ENCODE peak calls at places on chromosomes 3 and 15, in four cellular contexts. One of them, this sample, is unnamed.

GRCh38 chr3:141266797-141267555 is 35.4 kb downstream of the PXYLP1 start:
- DNase-seq in fibroblast of pulmonary artery: no peak
- DNase-seq in AG10803: no peak
- DNase-seq in fibroblast of the aortic adventitia: no peak
- DNase-seq in this sample: no peak

GRCh38 chr15:68774521-68775293 is 46.0 kb downstream of the ANP32A start:
- DNase-seq in fibroblast of pulmonary artery: peak
- DNase-seq in AG10803: peak
- DNase-seq in fibroblast of the aortic adventitia: peak
- DNase-seq in this sample: no peak

GRCh38 chr3:133979553-133979952 is 50.2 kb downstream of the SLCO2A1 start:
- DNase-seq in fibroblast of pulmonary artery: peak
- DNase-seq in AG10803: no peak
- DNase-seq in fibroblast of the aortic adventitia: no peak
- DNase-seq in this sample: no peak

GRCh38 chr3:188832961-188833615 is 338.7 kb upstream of the TPRG1 start:
- DNase-seq in fibroblast of pulmonary artery: peak
- DNase-seq in AG10803: peak
- DNase-seq in fibroblast of the aortic adventitia: peak
- DNase-seq in this sample: peak

GRCh38 chr3:53185761-53186465 is 24.9 kb downstream of the PRKCD start:
- DNase-seq in fibroblast of pulmonary artery: no peak
- DNase-seq in AG10803: no peak
- DNase-seq in fibroblast of the aortic adventitia: no peak
- DNase-seq in this sample: no peak

GRCh38 chr3:64432870-64433269 is 207.6 kb upstream of the PRICKLE2 start:
- DNase-seq in fibroblast of pulmonary artery: no peak
- DNase-seq in AG10803: no peak
- DNase-seq in fibroblast of the aortic adventitia: no peak
- DNase-seq in this sample: no peak

GRCh38 chr3:172098698-172099494 is 59.5 kb downstream of the FNDC3B start:
- DNase-seq in fibroblast of pulmonary artery: no peak
- DNase-seq in AG10803: no peak
- DNase-seq in fibroblast of the aortic adventitia: no peak
- DNase-seq in this sample: no peak

GRCh38 chr3:88921986-88922385 is 185.4 kb upstream of the EPHA3 start:
- DNase-seq in fibroblast of pulmonary artery: no peak
- DNase-seq in AG10803: no peak
- DNase-seq in fibroblast of the aortic adventitia: no peak
- DNase-seq in this sample: peak

GRCh38 chr3:33091746-33092145 is 5.2 kb downstream of the GLB1 start:
- DNase-seq in fibroblast of pulmonary artery: no peak
- DNase-seq in AG10803: no peak
- DNase-seq in fibroblast of the aortic adventitia: no peak
- DNase-seq in this sample: no peak

GRCh38 chr15:101062063-101062462 is 142.9 kb downstream of the LRRK1 start:
- DNase-seq in fibroblast of pulmonary artery: no peak
- DNase-seq in AG10803: no peak
- DNase-seq in fibroblast of the aortic adventitia: no peak
- DNase-seq in this sample: no peak

GRCh38 chr3:107421170-107421792 is 44.0 kb downstream of the CCDC54 start:
- DNase-seq in fibroblast of pulmonary artery: peak
- DNase-seq in AG10803: peak
- DNase-seq in fibroblast of the aortic adventitia: peak
- DNase-seq in this sample: peak

GRCh38 chr3:14531856-14532395 is 8.2 kb downstream of the GRIP2 start:
- DNase-seq in fibroblast of pulmonary artery: no peak
- DNase-seq in AG10803: no peak
- DNase-seq in fibroblast of the aortic adventitia: no peak
- DNase-seq in this sample: no peak

GRCh38 chr15:61830536-61831330 is 229.5 kb downstream of the VPS13C start:
- DNase-seq in fibroblast of pulmonary artery: no peak
- DNase-seq in AG10803: no peak
- DNase-seq in fibroblast of the aortic adventitia: no peak
- DNase-seq in this sample: no peak
- H3K4me3 ChIP-seq in fibroblast of pulmonary artery: no peak
- H3K4me3 ChIP-seq in AG10803: no peak
- H3K4me3 ChIP-seq in fibroblast of the aortic adventitia: no peak
- H3K4me3 ChIP-seq in this sample: no peak

DNA sequence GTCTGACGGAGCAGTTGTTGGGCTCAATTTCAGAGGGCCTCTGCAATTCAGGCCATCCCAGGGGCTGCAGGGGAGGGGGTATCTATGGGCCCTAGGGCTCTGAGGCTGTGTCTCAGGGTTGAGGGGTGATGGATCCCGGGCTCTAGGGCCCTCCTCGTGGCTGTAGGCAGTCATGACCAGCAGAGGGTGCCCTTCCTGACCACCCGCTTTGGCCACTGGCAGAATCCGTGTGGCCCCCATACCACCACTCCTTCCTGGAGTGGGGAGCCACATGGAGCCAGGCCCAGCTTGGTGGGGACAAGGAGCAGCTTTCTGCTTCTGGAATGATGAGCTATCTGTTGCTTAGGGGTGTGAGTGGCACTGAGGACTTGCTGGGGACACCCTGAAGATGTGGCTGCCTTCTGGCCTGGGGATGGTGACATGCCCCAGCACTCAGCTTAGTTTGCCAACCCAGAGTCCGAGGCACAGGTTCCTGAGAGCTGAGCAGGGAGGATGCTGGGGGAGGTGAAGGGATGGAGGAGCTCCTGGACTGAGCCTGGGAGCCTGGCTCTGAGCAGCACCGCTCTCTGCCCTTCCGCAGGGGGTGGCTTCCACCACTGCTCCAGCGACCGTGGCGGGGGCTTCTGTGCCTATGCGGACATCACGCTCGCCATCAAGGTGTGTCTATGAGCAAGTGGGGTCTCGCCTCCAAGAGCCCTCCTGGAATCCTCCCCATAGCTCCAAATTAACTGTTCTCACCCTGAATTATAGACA is 20.2 kb downstream of the HDAC11 start:
- DNase-seq in fibroblast of pulmonary artery: peak
- DNase-seq in AG10803: no peak
- DNase-seq in fibroblast of the aortic adventitia: no peak
- DNase-seq in this sample: no peak
- TF ChIP-seq CTCF in fibroblast of pulmonary artery: peak
- TF ChIP-seq CTCF in AG10803: peak
- TF ChIP-seq CTCF in fibroblast of the aortic adventitia: peak
- TF ChIP-seq CTCF in this sample: peak

GRCh38 chr15:67100124-67100791 is 34.9 kb downstream of the SMAD3 start:
- DNase-seq in fibroblast of pulmonary artery: no peak
- DNase-seq in AG10803: no peak
- DNase-seq in fibroblast of the aortic adventitia: no peak
- DNase-seq in this sample: no peak
- H3K4me3 ChIP-seq in fibroblast of pulmonary artery: no peak
- H3K4me3 ChIP-seq in AG10803: no peak
- H3K4me3 ChIP-seq in fibroblast of the aortic adventitia: no peak
- H3K4me3 ChIP-seq in this sample: no peak

GRCh38 chr3:5799421-5799820 is 611.9 kb downstream of the EDEM1 start:
- DNase-seq in fibroblast of pulmonary artery: no peak
- DNase-seq in AG10803: no peak
- DNase-seq in fibroblast of the aortic adventitia: no peak
- DNase-seq in this sample: no peak
- TF ChIP-seq CTCF in fibroblast of pulmonary artery: no peak
- TF ChIP-seq CTCF in AG10803: no peak
- TF ChIP-seq CTCF in fibroblast of the aortic adventitia: no peak
- TF ChIP-seq CTCF in this sample: no peak